ENCODE peak calls at places on chromosome 12, in five cellular contexts. One of them, this sample, is unnamed.

GRCh38 chr12:132323171-132324010 is 6.0 kb downstream of the GALNT9 start:
- DNase-seq in BE2C: no peak
- DNase-seq in HuH-7.5: no peak
- DNase-seq in SK-N-DZ: no peak
- DNase-seq in esophagus squamous epithelium: no peak
- DNase-seq in this sample: no peak

GRCh38 chr12:22755629-22756028 is 130.7 kb downstream of the ETNK1 start:
- DNase-seq in BE2C: no peak
- DNase-seq in SK-N-DZ: no peak
- DNase-seq in HuH-7.5: no peak
- DNase-seq in esophagus squamous epithelium: no peak
- DNase-seq in this sample: no peak

GRCh38 chr12:106345739-106346138 is 11.8 kb upstream of the POLR3B start:
- DNase-seq in HuH-7.5: peak; percentile 35
- DNase-seq in esophagus squamous epithelium: no peak
- DNase-seq in SK-N-DZ: peak; percentile 70
- DNase-seq in BE2C: peak; percentile 41
- DNase-seq in this sample: no peak

GRCh38 chr12:112188130-112188830 is 62.9 kb downstream of the TRAFD1 start:
- DNase-seq in HuH-7.5: no peak
- DNase-seq in BE2C: no peak
- DNase-seq in esophagus squamous epithelium: no peak
- DNase-seq in SK-N-DZ: no peak
- DNase-seq in this sample: no peak

GRCh38 chr12:95620171-95620570 is 68.9 kb upstream of the USP44 start:
- DNase-seq in HuH-7.5: no peak
- DNase-seq in SK-N-DZ: no peak
- DNase-seq in BE2C: no peak
- DNase-seq in esophagus squamous epithelium: no peak
- DNase-seq in this sample: no peak

GRCh38 chr12:40819427-40820108 is 127.3 kb downstream of the CNTN1 start:
- DNase-seq in SK-N-DZ: peak; percentile 97
- DNase-seq in HuH-7.5: no peak
- DNase-seq in BE2C: peak; percentile 86
- DNase-seq in esophagus squamous epithelium: no peak
- DNase-seq in this sample: no peak

GRCh38 chr12:52813885-52814709 is at the start of gene KRT4:
- DNase-seq in esophagus squamous epithelium: no peak
- DNase-seq in HuH-7.5: no peak
- DNase-seq in SK-N-DZ: no peak
- DNase-seq in BE2C: no peak
- DNase-seq in this sample: no peak

GRCh38 chr12:48977290-48978281 is 536 bp upstream of the WNT1 start:
- DNase-seq in esophagus squamous epithelium: no peak
- DNase-seq in HuH-7.5: peak; percentile 89
- DNase-seq in BE2C: peak; percentile 83
- DNase-seq in SK-N-DZ: peak; percentile 58
- DNase-seq in this sample: no peak

GRCh38 chr12:48177985-48178384 is 5.5 kb upstream of the CCDC184 start:
- DNase-seq in SK-N-DZ: no peak
- DNase-seq in BE2C: no peak
- DNase-seq in HuH-7.5: no peak
- DNase-seq in esophagus squamous epithelium: no peak
- DNase-seq in this sample: no peak